ENCODE peak calls at places on chromosomes 5 and 9, in six cellular contexts. One of them, this sample, is unnamed. For H3K36me3, the result is how much of the 10 kb centered on the place peaks cover.

GRCh38 chr5:124662261-124662781 is 84.1 kb downstream of the ZNF608 start:
- DNase-seq in left ventricle myocardium inferior: no peak
- DNase-seq in Peyer's patch: peak
- DNase-seq in mammary epithelial cell: peak
- DNase-seq in bronchial epithelial cell: no peak
- DNase-seq in adrenal gland: no peak
- DNase-seq in this sample: no peak

GRCh38 chr5:24222866-24223265 is 421.9 kb downstream of the CDH10 start:
- DNase-seq in Peyer's patch: no peak
- DNase-seq in mammary epithelial cell: peak
- DNase-seq in left ventricle myocardium inferior: no peak
- DNase-seq in adrenal gland: peak
- DNase-seq in bronchial epithelial cell: no peak
- DNase-seq in this sample: no peak

GRCh38 chr5:172870261-172870806 is 36.3 kb downstream of the ERGIC1 start:
- DNase-seq in Peyer's patch: no peak
- DNase-seq in mammary epithelial cell: peak
- DNase-seq in left ventricle myocardium inferior: no peak
- DNase-seq in adrenal gland: peak
- DNase-seq in bronchial epithelial cell: peak
- DNase-seq in this sample: no peak

GRCh38 chr5:95020382-95020781 is 264.5 kb downstream of the MCTP1 start:
- DNase-seq in mammary epithelial cell: no peak
- DNase-seq in left ventricle myocardium inferior: no peak
- DNase-seq in adrenal gland: no peak
- DNase-seq in Peyer's patch: no peak
- DNase-seq in bronchial epithelial cell: no peak
- DNase-seq in this sample: no peak

GRCh38 chr9:36765468-36766341 is 193.0 kb downstream of the MELK start:
- DNase-seq in Peyer's patch: peak
- DNase-seq in bronchial epithelial cell: peak
- DNase-seq in adrenal gland: peak
- DNase-seq in mammary epithelial cell: peak
- DNase-seq in left ventricle myocardium inferior: peak
- DNase-seq in this sample: peak

GRCh38 chr9:469672-470040 is 255.0 kb downstream of the DOCK8 start:
- DNase-seq in Peyer's patch: peak
- DNase-seq in left ventricle myocardium inferior: peak
- DNase-seq in mammary epithelial cell: no peak
- DNase-seq in bronchial epithelial cell: no peak
- DNase-seq in adrenal gland: peak
- DNase-seq in this sample: peak

GRCh38 chr5:112865128-112865527 is 4.0 kb downstream of the SRP19 start:
- DNase-seq in bronchial epithelial cell: no peak
- DNase-seq in mammary epithelial cell: no peak
- DNase-seq in adrenal gland: no peak
- DNase-seq in left ventricle myocardium inferior: no peak
- DNase-seq in Peyer's patch: no peak
- DNase-seq in this sample: no peak

GRCh38 chr5:111548312-111548930 is 36.1 kb upstream of the STARD4 start:
- DNase-seq in adrenal gland: no peak
- DNase-seq in mammary epithelial cell: no peak
- DNase-seq in Peyer's patch: no peak
- DNase-seq in left ventricle myocardium inferior: no peak
- DNase-seq in bronchial epithelial cell: no peak
- DNase-seq in this sample: no peak

GRCh38 chr9:108786756-108787663 is 68.8 kb downstream of the ACTL7B start:
- DNase-seq in adrenal gland: no peak
- DNase-seq in Peyer's patch: no peak
- DNase-seq in left ventricle myocardium inferior: no peak
- DNase-seq in bronchial epithelial cell: peak
- DNase-seq in mammary epithelial cell: peak
- DNase-seq in this sample: no peak

GRCh38 chr9:108331596-108331995 is 524.2 kb downstream of the ACTL7B start:
- DNase-seq in left ventricle myocardium inferior: no peak
- DNase-seq in mammary epithelial cell: peak
- DNase-seq in bronchial epithelial cell: peak
- DNase-seq in adrenal gland: no peak
- DNase-seq in Peyer's patch: no peak
- DNase-seq in this sample: no peak

GRCh38 chr9:89525673-89526374 is 27.9 kb upstream of the SEMA4D start:
- DNase-seq in bronchial epithelial cell: no peak
- DNase-seq in left ventricle myocardium inferior: no peak
- DNase-seq in mammary epithelial cell: no peak
- DNase-seq in adrenal gland: no peak
- DNase-seq in Peyer's patch: no peak
- DNase-seq in this sample: no peak

GRCh38 chr9:93473411-93473810 is 20.0 kb upstream of the FAM120AOS start:
- DNase-seq in left ventricle myocardium inferior: no peak
- DNase-seq in adrenal gland: no peak
- DNase-seq in mammary epithelial cell: peak
- DNase-seq in bronchial epithelial cell: peak
- DNase-seq in Peyer's patch: no peak
- DNase-seq in this sample: no peak

GRCh38 chr5:144332265-144332664 is 161.6 kb downstream of the KCTD16 start:
- DNase-seq in left ventricle myocardium inferior: no peak
- DNase-seq in mammary epithelial cell: no peak
- DNase-seq in adrenal gland: no peak
- DNase-seq in bronchial epithelial cell: no peak
- DNase-seq in Peyer's patch: no peak
- DNase-seq in this sample: no peak

GRCh38 chr9:37209431-37210386 is 89.3 kb downstream of the ZCCHC7 start:
- DNase-seq in left ventricle myocardium inferior: no peak
- DNase-seq in Peyer's patch: no peak
- DNase-seq in adrenal gland: no peak
- DNase-seq in mammary epithelial cell: no peak
- DNase-seq in bronchial epithelial cell: peak
- DNase-seq in this sample: no peak

GRCh38 chr5:32201140-32201539 is 27.0 kb upstream of the GOLPH3 start:
- DNase-seq in mammary epithelial cell: no peak
- DNase-seq in left ventricle myocardium inferior: no peak
- DNase-seq in bronchial epithelial cell: peak
- DNase-seq in adrenal gland: no peak
- DNase-seq in Peyer's patch: no peak
- DNase-seq in this sample: no peak

GRCh38 chr9:101566904-101567724 is 27.7 kb downstream of the PPP3R2 start:
- DNase-seq in bronchial epithelial cell: peak
- DNase-seq in left ventricle myocardium inferior: no peak
- DNase-seq in Peyer's patch: peak
- DNase-seq in mammary epithelial cell: peak
- DNase-seq in adrenal gland: no peak
- DNase-seq in this sample: no peak

GRCh38 chr5:95845401-95845800 is 22.9 kb upstream of the GLRX start:
- DNase-seq in left ventricle myocardium inferior: no peak
- DNase-seq in bronchial epithelial cell: no peak
- DNase-seq in mammary epithelial cell: no peak
- DNase-seq in Peyer's patch: no peak
- DNase-seq in adrenal gland: no peak
- DNase-seq in this sample: no peak

GRCh38 chr5:33852327-33852726 is 39.5 kb downstream of the ADAMTS12 start:
- DNase-seq in bronchial epithelial cell: no peak
- DNase-seq in adrenal gland: no peak
- DNase-seq in Peyer's patch: no peak
- DNase-seq in mammary epithelial cell: no peak
- DNase-seq in left ventricle myocardium inferior: no peak
- DNase-seq in this sample: no peak

GRCh38 chr5:157965040-157965439 is 106.1 kb upstream of the CLINT1 start:
- DNase-seq in bronchial epithelial cell: no peak
- DNase-seq in Peyer's patch: no peak
- DNase-seq in left ventricle myocardium inferior: no peak
- DNase-seq in mammary epithelial cell: no peak
- DNase-seq in adrenal gland: no peak
- DNase-seq in this sample: no peak

GRCh38 chr9:22169243-22169642 is 160.1 kb upstream of the CDKN2B start:
- DNase-seq in Peyer's patch: no peak
- DNase-seq in bronchial epithelial cell: peak
- DNase-seq in mammary epithelial cell: peak
- DNase-seq in adrenal gland: no peak
- DNase-seq in left ventricle myocardium inferior: no peak
- DNase-seq in this sample: no peak

GRCh38 chr5:143837306-143837848 is 25.4 kb downstream of the HMHB1 start:
- DNase-seq in left ventricle myocardium inferior: no peak
- DNase-seq in bronchial epithelial cell: no peak
- DNase-seq in adrenal gland: no peak
- DNase-seq in Peyer's patch: no peak
- DNase-seq in mammary epithelial cell: no peak
- DNase-seq in this sample: no peak

GRCh38 chr5:112146323-112146848 is 272.7 kb downstream of the EPB41L4A start:
- DNase-seq in Peyer's patch: no peak
- DNase-seq in adrenal gland: peak
- DNase-seq in mammary epithelial cell: peak
- DNase-seq in bronchial epithelial cell: peak
- DNase-seq in left ventricle myocardium inferior: no peak
- DNase-seq in this sample: no peak

GRCh38 chr9:27194401-27195091 is 85.5 kb downstream of the TEK start:
- DNase-seq in mammary epithelial cell: peak
- DNase-seq in adrenal gland: no peak
- DNase-seq in Peyer's patch: no peak
- DNase-seq in bronchial epithelial cell: peak
- DNase-seq in left ventricle myocardium inferior: no peak
- DNase-seq in this sample: no peak

GRCh38 chr5:138663009-138663408 is 87.8 kb upstream of the HSPA9 start:
- DNase-seq in Peyer's patch: no peak
- DNase-seq in bronchial epithelial cell: peak
- DNase-seq in mammary epithelial cell: peak
- DNase-seq in adrenal gland: no peak
- DNase-seq in left ventricle myocardium inferior: no peak
- DNase-seq in this sample: no peak

GRCh38 chr9:130940693-130941576 is 1.9 kb upstream of the FIBCD1 start:
- DNase-seq in mammary epithelial cell: peak
- DNase-seq in left ventricle myocardium inferior: peak
- DNase-seq in bronchial epithelial cell: peak
- DNase-seq in Peyer's patch: peak
- DNase-seq in adrenal gland: peak
- DNase-seq in this sample: peak

GRCh38 chr5:94174748-94175411 is 433.5 kb upstream of the POU5F2 start:
- DNase-seq in bronchial epithelial cell: peak
- DNase-seq in mammary epithelial cell: peak
- DNase-seq in left ventricle myocardium inferior: no peak
- DNase-seq in Peyer's patch: no peak
- DNase-seq in adrenal gland: no peak
- DNase-seq in this sample: no peak

GRCh38 chr5:94700592-94700991 is 82.1 kb downstream of the SLF1 start:
- DNase-seq in adrenal gland: no peak
- DNase-seq in Peyer's patch: no peak
- DNase-seq in left ventricle myocardium inferior: no peak
- DNase-seq in mammary epithelial cell: no peak
- DNase-seq in bronchial epithelial cell: peak
- DNase-seq in this sample: no peak

GRCh38 chr9:22037954-22038690 is 29.0 kb upstream of the CDKN2B start:
- DNase-seq in left ventricle myocardium inferior: no peak
- DNase-seq in mammary epithelial cell: peak
- DNase-seq in Peyer's patch: no peak
- DNase-seq in bronchial epithelial cell: peak
- DNase-seq in adrenal gland: no peak
- DNase-seq in this sample: no peak

GRCh38 chr9:2785060-2785459 is 58.8 kb downstream of the PUM3 start:
- DNase-seq in bronchial epithelial cell: no peak
- DNase-seq in mammary epithelial cell: no peak
- DNase-seq in adrenal gland: no peak
- DNase-seq in Peyer's patch: no peak
- DNase-seq in left ventricle myocardium inferior: no peak
- DNase-seq in this sample: no peak

GRCh38 chr5:180439911-180440769 is 54.0 kb upstream of the CNOT6 start:
- DNase-seq in left ventricle myocardium inferior: no peak
- DNase-seq in Peyer's patch: no peak
- DNase-seq in adrenal gland: no peak
- DNase-seq in bronchial epithelial cell: no peak
- DNase-seq in mammary epithelial cell: no peak
- DNase-seq in this sample: no peak

DNA sequence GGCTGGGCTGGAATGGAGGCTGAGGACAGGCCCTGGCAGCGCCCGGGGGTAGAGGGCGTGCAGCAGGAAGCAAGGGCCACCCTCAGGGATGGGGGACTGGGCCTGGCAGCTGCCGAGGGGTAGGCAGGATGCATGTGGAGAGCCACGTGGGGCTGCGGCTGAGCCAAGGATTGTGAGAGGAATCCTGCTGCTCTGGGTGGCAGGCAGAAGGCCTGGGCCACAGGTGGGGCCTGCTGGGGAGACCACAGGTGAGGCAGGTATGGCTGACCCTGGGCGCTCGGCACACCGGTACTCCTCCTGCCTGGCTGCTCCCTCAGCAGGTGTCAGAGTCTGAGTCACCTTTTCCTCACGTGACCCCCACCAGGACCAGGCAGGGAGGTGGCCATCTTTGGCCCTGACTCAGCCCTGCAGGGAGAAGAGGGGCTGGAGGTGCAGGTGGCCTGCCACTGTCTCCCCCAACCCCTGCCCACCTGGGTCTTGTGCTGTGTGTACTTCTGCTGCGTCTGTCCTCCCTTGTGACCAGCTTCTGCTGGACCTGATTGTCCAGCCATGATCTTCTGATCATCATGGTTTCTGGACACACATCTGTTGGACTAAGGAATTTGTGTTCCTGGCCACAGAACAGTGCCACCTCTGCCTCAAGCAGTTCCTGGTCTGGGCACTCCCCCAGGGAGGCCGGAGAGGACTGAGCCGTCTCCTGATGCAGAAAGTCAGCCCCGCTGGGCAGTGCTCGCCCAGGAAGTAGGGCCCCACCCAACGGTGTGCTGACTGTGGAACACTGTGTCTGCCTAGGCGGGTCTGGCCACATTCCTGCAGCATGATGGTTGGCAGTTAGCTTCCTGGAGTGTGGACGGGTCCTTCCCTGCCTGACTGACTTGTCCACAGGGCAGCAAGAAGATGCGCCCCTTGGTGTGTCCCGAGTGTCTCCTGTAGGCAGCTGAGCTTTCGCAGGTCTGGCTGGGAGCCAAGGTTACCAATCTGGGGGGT is 6.4 kb downstream of the ARRDC1 start:
- DNase-seq in adrenal gland: no peak
- DNase-seq in bronchial epithelial cell: peak
- DNase-seq in mammary epithelial cell: peak
- DNase-seq in left ventricle myocardium inferior: no peak
- DNase-seq in Peyer's patch: peak
- DNase-seq in this sample: no peak
- H3K36me3 ChIP-seq in adrenal gland: under half
- H3K36me3 ChIP-seq in bronchial epithelial cell: under half
- H3K36me3 ChIP-seq in mammary epithelial cell: under half
- H3K36me3 ChIP-seq in left ventricle myocardium inferior: under half
- H3K36me3 ChIP-seq in Peyer's patch: under half
- H3K36me3 ChIP-seq in this sample: under half

GRCh38 chr5:62980884-62981283 is 402.3 kb downstream of the LRRC70 start:
- DNase-seq in left ventricle myocardium inferior: no peak
- DNase-seq in mammary epithelial cell: no peak
- DNase-seq in adrenal gland: no peak
- DNase-seq in Peyer's patch: no peak
- DNase-seq in bronchial epithelial cell: no peak
- DNase-seq in this sample: no peak
- TF ChIP-seq CTCF in left ventricle myocardium inferior: no peak
- TF ChIP-seq CTCF in mammary epithelial cell: no peak
- TF ChIP-seq CTCF in adrenal gland: no peak
- TF ChIP-seq CTCF in Peyer's patch: no peak
- TF ChIP-seq CTCF in bronchial epithelial cell: no peak
- TF ChIP-seq CTCF in this sample: no peak

GRCh38 chr5:5474961-5475360 is 52.5 kb downstream of the ICE1 start:
- DNase-seq in bronchial epithelial cell: no peak
- DNase-seq in left ventricle myocardium inferior: no peak
- DNase-seq in Peyer's patch: no peak
- DNase-seq in mammary epithelial cell: no peak
- DNase-seq in adrenal gland: no peak
- DNase-seq in this sample: no peak
- H3K36me3 ChIP-seq in bronchial epithelial cell: under half
- H3K36me3 ChIP-seq in left ventricle myocardium inferior: half or more
- H3K36me3 ChIP-seq in Peyer's patch: under half
- H3K36me3 ChIP-seq in mammary epithelial cell: under half
- H3K36me3 ChIP-seq in adrenal gland: under half
- H3K36me3 ChIP-seq in this sample: under half

GRCh38 chr9:32550046-32550608 is 2.0 kb upstream of the SMIM27 start:
- DNase-seq in bronchial epithelial cell: peak
- DNase-seq in adrenal gland: no peak
- DNase-seq in left ventricle myocardium inferior: no peak
- DNase-seq in mammary epithelial cell: peak
- DNase-seq in Peyer's patch: no peak
- DNase-seq in this sample: no peak
- TF ChIP-seq CTCF in bronchial epithelial cell: no peak
- TF ChIP-seq CTCF in adrenal gland: no peak
- TF ChIP-seq CTCF in left ventricle myocardium inferior: no peak
- TF ChIP-seq CTCF in mammary epithelial cell: peak
- TF ChIP-seq CTCF in Peyer's patch: no peak
- TF ChIP-seq CTCF in this sample: no peak